ENCODE peak calls at places on chromosomes 4 and X, in six cellular contexts. Y is AG10803, T is PC-3, R is Caco-2, F is AG09309, P is upper lobe of left lung. G is an unnamed sample.

GRCh38 chr4:74418063-74418670 is 26.8 kb upstream of the AREG start:
- DNase-seq in Y (peak), T (peak), R (no peak), F (peak), P (no peak), G (peak)

GRCh38 chr4:8665406-8666360 is 73.1 kb downstream of the CPZ start:
- DNase-seq in Y (no peak), T (peak), R (no peak), F (no peak), P (no peak), G (no peak)

GRCh38 chr4:6472008-6472386 is 417 bp downstream of the PPP2R2C start:
- DNase-seq in Y (no peak), T (no peak), R (no peak), F (no peak), P (no peak), G (no peak)

GRCh38 chrX:65690057-65690855 is 22.8 kb downstream of the MSN start:
- DNase-seq in Y (peak), T (peak), R (no peak), F (no peak), P (no peak), G (peak)

GRCh38 chr4:155978810-155979209 is 25.1 kb upstream of the CTSO start:
- DNase-seq in Y (no peak), T (no peak), R (no peak), F (no peak), P (no peak), G (no peak)

GRCh38 chr4:186297013-186297645 is 31.1 kb downstream of the F11 start:
- DNase-seq in Y (peak), T (peak), R (no peak), F (peak), P (no peak), G (peak)

GRCh38 chr4:163988921-163989320 is 494.4 kb downstream of the TMA16 start:
- DNase-seq in Y (no peak), T (no peak), R (no peak), F (no peak), P (no peak), G (no peak)

GRCh38 chr4:3145251-3145908 is 70.9 kb downstream of the HTT start:
- DNase-seq in Y (peak), T (peak), R (no peak), F (no peak), P (no peak), G (no peak)

GRCh38 chr4:89898304-89898716 is 3.7 kb downstream of the MMRN1 start:
- DNase-seq in Y (no peak), T (no peak), R (peak), F (no peak), P (peak), G (no peak)

GRCh38 chr4:150773032-150773431 is 191.1 kb downstream of the MAB21L2 start:
- DNase-seq in Y (no peak), T (no peak), R (no peak), F (no peak), P (no peak), G (no peak)

GRCh38 chr4:151291485-151291884 is 14.5 kb downstream of the PRSS48 start:
- DNase-seq in Y (peak), T (peak), R (no peak), F (no peak), P (no peak), G (no peak)

GRCh38 chr4:8607603-8608481 is 15.3 kb downstream of the CPZ start:
- DNase-seq in Y (no peak), T (peak), R (no peak), F (no peak), P (no peak), G (no peak)

GRCh38 chr4:138259296-138259695 is 17.1 kb upstream of the SLC7A11 start:
- DNase-seq in Y (peak), T (no peak), R (no peak), F (no peak), P (no peak), G (peak)

GRCh38 chrX:85836868-85837267 is 210.5 kb downstream of the CHM start:
- DNase-seq in Y (peak), T (peak), R (no peak), F (no peak), P (no peak), G (peak)

GRCh38 chr4:164779080-164779479 is 25.1 kb downstream of the SMIM31 start:
- DNase-seq in Y (peak), T (no peak), R (no peak), F (peak), P (no peak), G (no peak)

GRCh38 chrX:54921427-54922021 is 900 bp downstream of the TRO start:
- DNase-seq in Y (peak), T (no peak), R (no peak), F (peak), P (no peak), G (peak)

GRCh38 chrX:48487362-48487785 is 11.4 kb downstream of the FTSJ1 start:
- DNase-seq in Y (peak), T (peak), R (peak), F (peak), P (no peak), G (peak)

GRCh38 chr4:177064724-177065394 is 244.8 kb upstream of the NEIL3 start:
- DNase-seq in Y (no peak), T (no peak), R (no peak), F (no peak), P (no peak), G (no peak)

GRCh38 chr4:165506780-165507305 is 128.0 kb downstream of the CPE start:
- DNase-seq in Y (no peak), T (no peak), R (no peak), F (no peak), P (no peak), G (no peak)

GRCh38 chr4:145298885-145299284 is 118.5 kb upstream of the OTUD4 start:
- DNase-seq in Y (no peak), T (peak), R (no peak), F (no peak), P (peak), G (no peak)

GRCh38 chrX:128818690-128819089 is 704.6 kb downstream of the SMARCA1 start:
- DNase-seq in Y (no peak), T (peak), R (no peak), F (no peak), P (no peak), G (no peak)

GRCh38 chrX:8939344-8939743 is 94.6 kb downstream of the FAM9B start:
- DNase-seq in Y (no peak), T (peak), R (no peak), F (no peak), P (no peak), G (no peak)

GRCh38 chr4:33996075-33996718 is 2248.1 kb downstream of the ARAP2 start:
- DNase-seq in Y (no peak), T (no peak), R (no peak), F (no peak), P (no peak), G (peak)

GRCh38 chrX:130028196-130028595 is 45.8 kb downstream of the BCORL1 start:
- DNase-seq in Y (peak), T (peak), R (no peak), F (peak), P (peak), G (peak)

GRCh38 chr4:8657381-8657776 is 64.8 kb downstream of the CPZ start:
- DNase-seq in Y (no peak), T (no peak), R (peak), F (no peak), P (no peak), G (no peak)

GRCh38 chr4:52250124-52250523 is 199.0 kb downstream of the SPATA18 start:
- DNase-seq in Y (peak), T (no peak), R (no peak), F (no peak), P (no peak), G (no peak)

GRCh38 chr4:144531841-144532240 is 114.1 kb upstream of the HHIP start:
- DNase-seq in Y (no peak), T (no peak), R (no peak), F (no peak), P (no peak), G (no peak)

GRCh38 chr4:15392053-15392805 is 35.6 kb upstream of the C1QTNF7 start:
- DNase-seq in Y (no peak), T (no peak), R (no peak), F (no peak), P (no peak), G (peak)

GRCh38 chr4:143586080-143586479 is 72.6 kb downstream of the SMARCA5 start:
- DNase-seq in Y (peak), T (no peak), R (no peak), F (no peak), P (no peak), G (no peak)

GRCh38 chr4:182922551-182923284 is 5.5 kb upstream of the DCTD start:
- DNase-seq in Y (peak), T (no peak), R (no peak), F (no peak), P (no peak), G (peak)

GRCh38 chr4:24229976-24230375 is 340.1 kb upstream of the PPARGC1A start:
- DNase-seq in Y (peak), T (no peak), R (no peak), F (peak), P (no peak), G (peak)

GRCh38 chr4:138053601-138054322 is 188.4 kb downstream of the SLC7A11 start:
- DNase-seq in Y (peak), T (peak), R (no peak), F (peak), P (no peak), G (peak)

GRCh38 chr4:10535900-10536299 is 78.7 kb upstream of the ZNF518B start:
- DNase-seq in Y (no peak), T (no peak), R (no peak), F (no peak), P (no peak), G (no peak)

GRCh38 chrX:125694171-125694570 is 374.5 kb downstream of the TEX13C start:
- DNase-seq in Y (no peak), T (no peak), R (no peak), F (no peak), P (no peak), G (no peak)

GRCh38 chrX:10030570-10030969 is 63.4 kb downstream of the CLDN34 start:
- DNase-seq in Y (no peak), T (peak), R (no peak), F (no peak), P (no peak), G (peak)

GRCh38 chrX:107673933-107674479 is 45.7 kb downstream of the PRPS1 start:
- DNase-seq in Y (peak), T (no peak), R (no peak), F (no peak), P (peak), G (peak)

GRCh38 chrX:10011991-10012390 is 44.8 kb downstream of the CLDN34 start:
- DNase-seq in Y (no peak), T (no peak), R (no peak), F (no peak), P (peak), G (no peak)

GRCh38 chr4:7161721-7162214 is 30.6 kb upstream of the SORCS2 start:
- DNase-seq in Y (peak), T (no peak), R (peak), F (peak), P (peak), G (no peak)

GRCh38 chr4:89889289-89889688 is 5.4 kb upstream of the MMRN1 start:
- DNase-seq in Y (no peak), T (peak), R (no peak), F (no peak), P (peak), G (no peak)

DNA sequence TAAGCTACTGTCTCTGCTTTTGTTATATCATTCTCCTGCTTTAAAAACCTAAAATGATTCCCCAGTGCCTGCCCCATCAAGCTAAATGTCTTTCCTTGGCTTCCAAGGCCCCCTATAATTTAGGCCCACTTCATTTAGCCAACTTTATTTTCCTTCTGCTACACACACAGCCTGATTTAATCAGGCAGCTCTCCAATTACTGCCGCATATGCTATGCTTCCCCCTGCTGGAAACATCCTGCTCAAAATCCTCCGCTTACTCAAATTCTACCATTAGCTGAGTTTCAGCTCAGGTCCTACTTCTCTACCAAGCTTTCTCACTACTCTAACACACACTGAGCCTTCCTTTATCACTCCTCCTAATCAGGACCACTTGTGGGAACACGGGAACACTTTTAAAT is 17.0 kb downstream of the LAMP2 start:
- DNase-seq in Y (peak), T (peak), R (no peak), F (no peak), P (no peak), G (peak)
- TF ChIP-seq CTCF in Y (peak), T (peak), R (peak), F (peak), P (no peak), G (peak)

GRCh38 chr4:87009095-87009648 is 74.4 kb downstream of the AFF1 start:
- DNase-seq in Y (no peak), T (no peak), R (no peak), F (no peak), P (peak), G (no peak)
- H3K4me3 ChIP-seq in Y (no peak), T (no peak), R (no peak), F (no peak), P (peak), G (no peak)

GRCh38 chr4:98929341-98930267 is 671 bp upstream of the EIF4E start:
- DNase-seq in Y (peak), T (peak), R (peak), F (peak), P (peak), G (peak)

GRCh38 chr4:98930311-98930865 is 1.5 kb upstream of the EIF4E start:
- DNase-seq in Y (no peak), T (no peak), R (no peak), F (no peak), P (no peak), G (peak)

GRCh38 chr4:98932539-98932938 is 3.6 kb upstream of the EIF4E start:
- DNase-seq in Y (peak), T (peak), R (no peak), F (no peak), P (no peak), G (peak)

GRCh38 chr4:98928131-98928504 is 815 bp downstream of the EIF4E start:
- DNase-seq in Y (peak), T (peak), R (peak), F (no peak), P (peak), G (peak)

GRCh38 chr4:98928505-98929340 is at the start of gene EIF4E:
- DNase-seq in Y (peak), T (peak), R (peak), F (peak), P (peak), G (peak)
- TF ChIP-seq CTCF in Y (peak), T (no peak), R (peak), F (peak), P (no peak), G (no peak)

GRCh38 chrX:119734897-119735339 is 23.5 kb upstream of the SOWAHD start:
- DNase-seq in Y (peak), T (no peak), R (no peak), F (no peak), P (peak), G (no peak)
- H3K4me3 ChIP-seq in Y (no peak), T (no peak), R (no peak), F (no peak), P (no peak), G (no peak)

GRCh38 chrX:2547746-2548145 is 47.0 kb upstream of the DHRSX start:
- DNase-seq in Y (no peak), T (no peak), R (no peak), F (no peak), P (no peak), G (no peak)

GRCh38 chrX:2549874-2550273 is 49.1 kb upstream of the DHRSX start:
- DNase-seq in Y (no peak), T (no peak), R (no peak), F (no peak), P (peak), G (no peak)

GRCh38 chrX:2546496-2546895 is 45.7 kb upstream of the DHRSX start:
- DNase-seq in Y (no peak), T (no peak), R (no peak), F (no peak), P (no peak), G (no peak)

GRCh38 chrX:2550288-2551020 is 49.7 kb upstream of the DHRSX start:
- DNase-seq in Y (no peak), T (no peak), R (no peak), F (no peak), P (no peak), G (no peak)

DNA sequence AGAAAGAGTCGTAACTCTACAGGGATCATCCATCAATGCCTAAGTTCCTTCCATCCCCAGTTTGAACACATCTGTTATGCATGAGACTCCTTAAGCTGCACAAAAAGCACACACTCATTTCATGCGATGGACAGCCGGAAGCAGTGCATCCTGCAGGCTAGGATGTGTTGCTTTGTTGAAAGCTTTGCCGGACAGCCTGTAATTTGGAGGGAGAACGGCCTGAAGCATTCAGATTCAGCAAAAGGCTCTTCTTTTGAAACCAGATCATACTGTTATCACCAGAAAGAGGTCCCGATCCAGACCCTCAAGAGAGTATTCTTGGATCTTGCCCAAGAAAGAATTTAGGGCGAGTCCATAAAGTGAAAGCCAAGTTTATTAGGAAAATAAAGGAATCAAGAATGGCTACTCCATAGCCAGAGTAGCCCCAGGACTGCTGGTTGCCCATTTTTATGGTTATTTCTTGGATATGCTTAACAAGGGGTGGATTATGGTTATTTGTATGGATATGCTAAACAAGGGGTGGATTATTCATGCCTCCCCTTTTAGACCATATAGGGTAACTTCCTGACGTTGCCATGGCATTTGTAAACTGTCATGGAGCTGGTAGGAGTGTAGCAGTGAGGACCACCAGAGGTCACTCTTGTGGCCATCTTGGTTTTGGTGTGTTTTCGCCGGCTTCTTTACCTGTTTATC is 48.1 kb upstream of the DHRSX start:
- DNase-seq in Y (peak), T (no peak), R (no peak), F (no peak), P (no peak), G (no peak)
- TF ChIP-seq CTCF in Y (no peak), T (no peak), R (no peak), F (no peak), P (no peak), G (no peak)

G was measured in epithelial cell of esophagus.